ENCODE peak calls at places on chromosomes 12 and 14, in four cellular contexts. A is D341Med; M is skeletal muscle cell; P is activated CD4-positive, CD25-positive, alpha-beta regulatory T cell. L is an unnamed sample.

GRCh38 chr14:69234106-69234505 is 25.9 kb upstream of the GALNT16 start:
- DNase-seq in A (no peak), P (no peak), M (no peak), L (no peak)

GRCh38 chr12:25107920-25108319 is 87.0 kb downstream of the DNAI7 start:
- DNase-seq in P (no peak), M (no peak), A (no peak), L (no peak)

GRCh38 chr14:30373053-30373849 is 185.7 kb upstream of the G2E3 start:
- DNase-seq in A (no peak), P (no peak), M (no peak), L (no peak)

GRCh38 chr12:131940121-131940520 is 9.6 kb upstream of the EP400 start:
- DNase-seq in M (no peak), P (no peak), A (no peak), L (no peak)

GRCh38 chr14:89123851-89124250 is 293.2 kb downstream of the FOXN3 start:
- DNase-seq in M (no peak), P (no peak), A (no peak), L (no peak)

GRCh38 chr14:61564623-61565091 is 130.7 kb upstream of the HIF1A start:
- DNase-seq in M (peak), P (no peak), A (no peak), L (peak)

GRCh38 chr12:131075194-131075593 is 121.5 kb downstream of the ADGRD1 start:
- DNase-seq in M (no peak), A (no peak), P (no peak), L (no peak)

GRCh38 chr14:100684154-100684553 is 42.5 kb upstream of the DLK1 start:
- DNase-seq in M (no peak), A (no peak), P (no peak), L (no peak)

GRCh38 chr14:86541969-86542368 is 1012.0 kb downstream of the FLRT2 start:
- DNase-seq in A (no peak), M (no peak), P (no peak), L (no peak)

GRCh38 chr14:53796734-53797133 is 159.9 kb downstream of the BMP4 start:
- DNase-seq in P (no peak), M (no peak), A (no peak), L (no peak)

GRCh38 chr14:93930296-93930988 is 3.3 kb downstream of the FAM181A start:
- DNase-seq in A (no peak), M (no peak), P (no peak), L (no peak)

GRCh38 chr14:68241862-68242490 is 422.4 kb downstream of the RAD51B start:
- DNase-seq in M (no peak), P (no peak), A (no peak), L (no peak)

GRCh38 chr12:14256139-14256538 is 109.3 kb upstream of the ATF7IP start:
- DNase-seq in A (no peak), M (no peak), P (no peak), L (no peak)

GRCh38 chr14:72463291-72463866 is 430.5 kb downstream of the DPF3 start:
- DNase-seq in A (no peak), P (no peak), M (no peak), L (no peak)

GRCh38 chr14:87888136-87888999 is 104.6 kb downstream of the GALC start:
- DNase-seq in P (no peak), M (no peak), A (peak), L (peak)

GRCh38 chr12:28202374-28203130 is 12.3 kb downstream of the CCDC91 start:
- DNase-seq in P (no peak), M (no peak), A (no peak), L (peak)

GRCh38 chr12:76085159-76085868 is 829 bp upstream of the NAP1L1 start:
- DNase-seq in M (no peak), P (no peak), A (no peak), L (no peak)

L was measured in HT-29.